ENCODE peak calls at places on chromosomes 1 and 21, in four cellular contexts. M, K, I and Q are unnamed samples.

GRCh38 chr1:95230768-95231191 is 3.2 kb upstream of the RWDD3 start:
- DNase-seq in M (no peak), K (no peak), I (no peak), Q (no peak)

GRCh38 chr1:110185181-110185580 is 24.9 kb upstream of the KCNC4 start:
- DNase-seq in M (no peak), K (no peak), I (no peak), Q (no peak)

GRCh38 chr1:166167395-166167922 is 658 bp upstream of the FAM78B start:
- DNase-seq in M (no peak), K (no peak), I (peak; percentile 12), Q (peak; percentile 19)

GRCh38 chr1:245045087-245045881 is 109.5 kb upstream of the KIF26B start:
- DNase-seq in M (no peak), K (no peak), I (peak; percentile 42), Q (no peak)

GRCh38 chr1:5993553-5994510 is 1.6 kb upstream of the NPHP4 start:
- DNase-seq in M (no peak), K (peak; percentile 54), I (no peak), Q (no peak)

GRCh38 chr1:181743878-181744312 is 260.6 kb downstream of the CACNA1E start:
- DNase-seq in M (no peak), K (no peak), I (no peak), Q (peak; percentile 23)

GRCh38 chr21:32206631-32207030 is 72.2 kb downstream of the MIS18A start:
- DNase-seq in M (no peak), K (no peak), I (no peak), Q (no peak)

GRCh38 chr21:44853601-44854390 is 19.7 kb downstream of the PTTG1IP start:
- DNase-seq in M (no peak), K (no peak), I (no peak), Q (no peak)

GRCh38 chr1:34885405-34886247 is 26.1 kb upstream of the SMIM12 start:
- DNase-seq in M (no peak), K (peak; percentile 40), I (peak; percentile 19), Q (no peak)

GRCh38 chr1:1625824-1626206 is 6.2 kb upstream of the MMP23B start:
- DNase-seq in M (no peak), K (no peak), I (no peak), Q (no peak)

GRCh38 chr1:50523548-50523947 is 100.3 kb upstream of the DMRTA2 start:
- DNase-seq in M (no peak), K (no peak), I (no peak), Q (no peak)

GRCh38 chr1:37811027-37811655 is 3.1 kb upstream of the YRDC start:
- DNase-seq in M (no peak), K (peak; percentile 63), I (peak; percentile 83), Q (peak; percentile 81)